ENCODE peak calls at places on chromosomes 7 and 10, in six cellular contexts. R, D, B, E, V and Q are unnamed samples.

GRCh38 chr7:127447326-127447945 is 54.9 kb upstream of the ZNF800 start:
- DNase-seq in R (peak), D (peak), B (peak), E (no peak), V (peak), Q (peak)

GRCh38 chr7:98760201-98760651 is 109.6 kb downstream of the TMEM130 start:
- DNase-seq in R (no peak), D (no peak), B (no peak), E (no peak), V (no peak), Q (no peak)

GRCh38 chr10:102869290-102870198 is at the start of gene AS3MT:
- DNase-seq in R (no peak), D (peak), B (peak), E (peak), V (peak), Q (peak)

GRCh38 chr7:41466760-41467384 is 236.0 kb downstream of the INHBA start:
- DNase-seq in R (no peak), D (no peak), B (no peak), E (no peak), V (no peak), Q (no peak)

GRCh38 chr10:98323221-98324164 is 55.5 kb upstream of the LOXL4 start:
- DNase-seq in R (peak), D (peak), B (peak), E (no peak), V (peak), Q (peak)

GRCh38 chr10:75175046-75175445 is 35.5 kb upstream of the VDAC2 start:
- DNase-seq in R (no peak), D (no peak), B (no peak), E (no peak), V (no peak), Q (no peak)

GRCh38 chr10:73744690-73744994 is 470 bp downstream of the SEC24C start:
- DNase-seq in R (peak), D (peak), B (peak), E (peak), V (peak), Q (peak)

GRCh38 chr7:42238709-42239395 is 1.8 kb upstream of the GLI3 start:
- DNase-seq in R (peak), D (peak), B (no peak), E (no peak), V (no peak), Q (no peak)

GRCh38 chr7:1054438-1055083 is 10.2 kb downstream of the GPR146 start:
- DNase-seq in R (no peak), D (no peak), B (no peak), E (no peak), V (no peak), Q (no peak)

GRCh38 chr10:116511365-116511764 is 34.4 kb upstream of the PNLIP start:
- DNase-seq in R (no peak), D (no peak), B (no peak), E (no peak), V (no peak), Q (no peak)

GRCh38 chr7:45120-46090 is 147.0 kb upstream of the FAM20C start:
- DNase-seq in R (no peak), D (no peak), B (no peak), E (no peak), V (no peak), Q (no peak)

GRCh38 chr10:131920151-131920550 is 19.3 kb downstream of the PPP2R2D start:
- DNase-seq in R (no peak), D (no peak), B (no peak), E (no peak), V (no peak), Q (no peak)

GRCh38 chr7:38283107-38283506 is 9.7 kb upstream of the TARP start:
- DNase-seq in R (no peak), D (peak), B (peak), E (no peak), V (no peak), Q (no peak)

GRCh38 chr7:34452363-34452762 is 205.7 kb upstream of the NPSR1 start:
- DNase-seq in R (peak), D (no peak), B (no peak), E (no peak), V (no peak), Q (no peak)

GRCh38 chr10:78664929-78665525 is 403.7 kb upstream of the ZMIZ1 start:
- DNase-seq in R (peak), D (peak), B (peak), E (no peak), V (peak), Q (peak)

GRCh38 chr7:13851756-13852155 is 137.7 kb downstream of the ETV1 start:
- DNase-seq in R (peak), D (no peak), B (no peak), E (peak), V (no peak), Q (no peak)

GRCh38 chr10:5565205-5565545 is 40.4 kb downstream of the CALML3 start:
- DNase-seq in R (no peak), D (no peak), B (no peak), E (peak), V (no peak), Q (no peak)

GRCh38 chr7:125061-125471 is 67.3 kb upstream of the FAM20C start:
- DNase-seq in R (no peak), D (no peak), B (no peak), E (no peak), V (no peak), Q (no peak)

GRCh38 chr10:72335394-72336258 is 19.1 kb downstream of the DNAJB12 start:
- DNase-seq in R (peak), D (no peak), B (peak), E (peak), V (no peak), Q (peak)

GRCh38 chr10:97583476-97583875 is 713 bp upstream of the HOGA1 start:
- DNase-seq in R (no peak), D (no peak), B (no peak), E (no peak), V (no peak), Q (no peak)

GRCh38 chr10:6597478-6597877 is 17.4 kb upstream of the PRKCQ start:
- DNase-seq in R (no peak), D (no peak), B (no peak), E (no peak), V (no peak), Q (no peak)

GRCh38 chr7:5701085-5701914 is 80.2 kb downstream of the RNF216 start:
- DNase-seq in R (no peak), D (no peak), B (peak), E (no peak), V (no peak), Q (no peak)

GRCh38 chr10:13481690-13482089 is 47.1 kb downstream of the BEND7 start:
- DNase-seq in R (no peak), D (no peak), B (no peak), E (no peak), V (no peak), Q (no peak)

GRCh38 chr7:134828361-134828760 is 48.9 kb downstream of the CALD1 start:
- DNase-seq in R (peak), D (no peak), B (no peak), E (no peak), V (no peak), Q (no peak)

GRCh38 chr7:149566103-149566502 is 68.5 kb upstream of the ZNF746 start:
- DNase-seq in R (no peak), D (no peak), B (no peak), E (no peak), V (no peak), Q (no peak)

GRCh38 chr10:42875792-42876191 is 93.2 kb downstream of the BMS1 start:
- DNase-seq in R (peak), D (peak), B (no peak), E (no peak), V (no peak), Q (no peak)

GRCh38 chr10:132461103-132461682 is 64.2 kb downstream of the PWWP2B start:
- DNase-seq in R (no peak), D (no peak), B (no peak), E (no peak), V (no peak), Q (no peak)

GRCh38 chr7:80942261-80943041 is 23.6 kb upstream of the SEMA3C start:
- DNase-seq in R (peak), D (peak), B (peak), E (peak), V (peak), Q (peak)

GRCh38 chr7:123600876-123601275 is 745 bp upstream of the ASB15 start:
- DNase-seq in R (no peak), D (no peak), B (no peak), E (no peak), V (no peak), Q (no peak)

GRCh38 chr10:79608505-79609375 is 2.0 kb upstream of the SFTPA1 start:
- DNase-seq in R (peak), D (no peak), B (peak), E (peak), V (peak), Q (peak)

GRCh38 chr10:111370101-111370500 is 293.3 kb downstream of the ADRA2A start:
- DNase-seq in R (no peak), D (no peak), B (no peak), E (no peak), V (no peak), Q (no peak)

GRCh38 chr7:79984210-79984609 is 150.4 kb upstream of the GNAI1 start:
- DNase-seq in R (peak), D (peak), B (no peak), E (no peak), V (no peak), Q (no peak)

GRCh38 chr10:61643316-61643751 is 19.4 kb upstream of the CABCOCO1 start:
- DNase-seq in R (peak), D (peak), B (no peak), E (no peak), V (no peak), Q (no peak)

DNA sequence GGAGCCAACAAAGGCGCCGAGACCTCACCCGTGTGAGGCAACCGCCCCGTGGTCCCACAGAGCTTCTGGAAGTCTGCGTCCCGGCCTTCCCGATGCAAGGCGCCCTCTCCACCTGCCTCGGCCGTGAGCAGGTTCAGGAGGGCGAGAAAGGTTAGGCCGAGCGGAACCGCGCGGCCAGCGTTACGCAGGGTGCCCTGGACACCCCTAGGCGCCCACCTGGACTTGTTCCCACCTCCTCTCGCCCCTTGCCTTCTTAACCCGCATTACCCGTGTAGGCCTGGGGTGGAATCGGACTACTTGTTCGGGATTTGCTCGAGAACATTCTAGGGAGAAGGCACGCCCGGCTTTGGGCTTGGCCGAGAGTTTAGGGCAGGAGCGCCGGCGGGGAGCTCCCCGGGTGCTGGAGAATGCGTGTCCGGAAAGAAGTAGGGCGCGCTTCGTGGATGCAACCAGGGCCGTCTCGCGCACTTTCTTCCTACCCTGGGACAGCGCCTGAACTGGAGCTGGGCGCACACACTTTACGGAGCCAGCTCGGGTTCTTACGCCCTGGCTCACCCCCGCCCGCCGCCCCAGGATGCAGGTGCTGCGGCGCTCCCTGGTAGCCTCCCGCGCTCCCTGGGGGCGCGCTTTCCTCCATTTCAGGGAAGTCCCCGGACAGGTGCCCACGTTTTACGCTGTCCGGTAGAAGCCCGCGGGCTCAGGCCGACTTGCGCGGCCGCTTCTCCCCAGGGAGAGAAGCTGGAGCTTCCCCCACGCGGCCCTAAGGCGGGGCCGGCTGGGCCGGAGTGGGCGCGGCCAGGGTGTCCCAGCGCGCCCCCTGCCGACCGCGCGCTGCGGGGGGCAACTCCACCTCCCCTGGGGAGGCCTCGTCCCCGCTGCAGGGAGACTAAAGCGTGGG is 74.5 kb downstream of the INSIG1 start:
- DNase-seq in R (no peak), D (no peak), B (peak), E (no peak), V (peak), Q (no peak)
- TF ChIP-seq CTCF in R (no peak), D (peak), B (peak), E (peak), V (peak), Q (no peak)

DNA sequence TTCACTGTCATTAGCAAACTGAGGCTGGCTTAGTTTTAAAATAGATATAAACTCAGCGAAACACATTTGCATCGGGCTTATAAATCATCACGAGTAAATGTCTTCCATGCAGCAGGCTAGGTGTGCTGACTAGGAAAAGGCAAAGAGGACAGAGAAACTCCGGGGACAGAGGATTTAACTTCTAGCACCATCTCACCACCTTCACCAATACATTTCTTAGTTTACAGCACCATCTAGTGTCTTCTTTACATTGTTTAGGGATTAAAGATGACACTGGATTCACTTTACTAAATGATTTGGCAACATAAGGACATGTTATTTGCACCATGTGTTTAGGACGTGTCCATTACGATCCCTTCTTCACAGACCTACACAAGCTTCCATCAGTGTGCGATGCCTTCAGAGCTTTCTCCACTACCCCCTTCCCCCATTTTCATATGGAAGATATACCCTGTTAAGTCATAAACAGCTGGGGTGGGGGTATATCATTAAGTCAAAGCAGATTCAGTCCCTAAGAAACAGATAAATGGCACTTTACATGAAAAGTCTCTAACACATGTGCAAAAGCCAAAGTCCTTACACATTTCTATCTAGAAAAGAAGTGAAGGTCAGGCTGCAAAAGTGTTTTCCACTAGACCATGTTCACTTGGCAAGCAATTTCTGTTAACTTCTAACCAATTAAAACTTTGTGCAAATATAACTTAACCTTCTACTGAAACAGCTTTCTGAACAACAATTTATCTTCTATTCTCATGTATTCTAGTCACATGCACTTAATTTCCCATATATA is 103.3 kb downstream of the GRB10 start:
- DNase-seq in R (peak), D (peak), B (peak), E (no peak), V (peak), Q (no peak)
- TF ChIP-seq CTCF in R (peak), D (peak), B (peak), E (no peak), V (peak), Q (no peak)

DNA sequence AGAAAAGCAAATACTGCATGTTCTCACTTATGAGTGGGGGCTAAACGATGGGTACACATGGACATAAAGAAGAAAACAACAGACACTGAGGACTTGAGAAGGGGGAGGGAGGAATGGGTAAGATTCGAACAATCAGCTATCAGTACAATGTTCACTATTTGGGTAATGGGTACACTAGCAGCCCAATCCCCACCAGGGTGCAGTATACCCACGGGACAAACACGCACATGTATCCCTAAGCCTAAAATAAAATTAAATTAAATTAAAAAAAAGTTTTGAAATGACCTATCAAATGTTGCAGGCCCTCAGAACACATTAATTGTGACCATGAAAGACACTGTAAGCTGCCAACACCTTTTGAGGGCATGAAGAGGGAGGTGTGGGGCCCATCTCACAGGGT is 316.0 kb downstream of the WDR37 start:
- DNase-seq in R (no peak), D (no peak), B (no peak), E (no peak), V (no peak), Q (no peak)
- TF ChIP-seq CTCF in R (no peak), D (no peak), B (no peak), E (no peak), V (no peak), Q (no peak)

GRCh38 chr7:71787513-71787912 is 624.6 kb downstream of the CALN1 start:
- DNase-seq in R (no peak), D (no peak), B (peak), E (no peak), V (peak), Q (no peak)

GRCh38 chr7:71784180-71784579 is 628.0 kb downstream of the CALN1 start:
- DNase-seq in R (no peak), D (no peak), B (no peak), E (no peak), V (no peak), Q (no peak)

GRCh38 chr7:71783779-71784178 is 628.4 kb downstream of the CALN1 start:
- DNase-seq in R (no peak), D (no peak), B (no peak), E (no peak), V (no peak), Q (no peak)

GRCh38 chr7:71784781-71785180 is 627.4 kb downstream of the CALN1 start:
- DNase-seq in R (no peak), D (no peak), B (no peak), E (no peak), V (no peak), Q (no peak)

GRCh38 chr7:71785216-71785615 is 626.9 kb downstream of the CALN1 start:
- DNase-seq in R (no peak), D (no peak), B (no peak), E (no peak), V (no peak), Q (no peak)
- TF ChIP-seq CTCF in R (no peak), D (no peak), B (peak), E (no peak), V (no peak), Q (no peak)

GRCh38 chr10:82221750-82222149 is 346.8 kb downstream of the NRG3 start:
- DNase-seq in R (no peak), D (no peak), B (peak), E (no peak), V (no peak), Q (no peak)
- TF ChIP-seq CTCF in R (no peak), D (no peak), B (no peak), E (no peak), V (no peak), Q (no peak)